ENCODE peak calls at places on chromosome 12, in five cellular contexts. One of them, this sample, is unnamed.

GRCh38 chr12:91113621-91114020 is 2.3 kb upstream of the LUM start:
- DNase-seq in stimulated activated CD4-positive, alpha-beta T cell treated with anti-CD3 and anti-CD28 coated beads, Interleukin-2, amount 100 ng/mL, for 24 hours: no peak
- DNase-seq in C1 segment of cervical spinal cord: no peak
- DNase-seq in activated B cell treated with CpG ODN at 0.5 μM for 24 hours: no peak
- DNase-seq in activated CD4-positive, alpha-beta memory T cell treated with anti-CD3 and anti-CD28 coated beads for 36 hours: no peak
- DNase-seq in this sample: no peak

GRCh38 chr12:49811136-49811535 is 17.1 kb downstream of the NCKAP5L start:
- DNase-seq in stimulated activated CD4-positive, alpha-beta T cell treated with anti-CD3 and anti-CD28 coated beads, Interleukin-2, amount 100 ng/mL, for 24 hours: no peak
- DNase-seq in C1 segment of cervical spinal cord: no peak
- DNase-seq in activated B cell treated with CpG ODN at 0.5 μM for 24 hours: no peak
- DNase-seq in activated CD4-positive, alpha-beta memory T cell treated with anti-CD3 and anti-CD28 coated beads for 36 hours: no peak
- DNase-seq in this sample: no peak

GRCh38 chr12:27198036-27198435 is 46.0 kb upstream of the STK38L start:
- DNase-seq in stimulated activated CD4-positive, alpha-beta T cell treated with anti-CD3 and anti-CD28 coated beads, Interleukin-2, amount 100 ng/mL, for 24 hours: no peak
- DNase-seq in C1 segment of cervical spinal cord: peak; percentile 67
- DNase-seq in activated B cell treated with CpG ODN at 0.5 μM for 24 hours: no peak
- DNase-seq in activated CD4-positive, alpha-beta memory T cell treated with anti-CD3 and anti-CD28 coated beads for 36 hours: no peak
- DNase-seq in this sample: no peak

GRCh38 chr12:62299617-62300016 is 39.4 kb downstream of the USP15 start:
- DNase-seq in stimulated activated CD4-positive, alpha-beta T cell treated with anti-CD3 and anti-CD28 coated beads, Interleukin-2, amount 100 ng/mL, for 24 hours: no peak
- DNase-seq in C1 segment of cervical spinal cord: no peak
- DNase-seq in activated B cell treated with CpG ODN at 0.5 μM for 24 hours: no peak
- DNase-seq in activated CD4-positive, alpha-beta memory T cell treated with anti-CD3 and anti-CD28 coated beads for 36 hours: no peak
- DNase-seq in this sample: no peak

GRCh38 chr12:45281994-45282393 is 66.1 kb downstream of the ANO6 start:
- DNase-seq in stimulated activated CD4-positive, alpha-beta T cell treated with anti-CD3 and anti-CD28 coated beads, Interleukin-2, amount 100 ng/mL, for 24 hours: no peak
- DNase-seq in C1 segment of cervical spinal cord: no peak
- DNase-seq in activated B cell treated with CpG ODN at 0.5 μM for 24 hours: no peak
- DNase-seq in activated CD4-positive, alpha-beta memory T cell treated with anti-CD3 and anti-CD28 coated beads for 36 hours: no peak
- DNase-seq in this sample: no peak

GRCh38 chr12:110338754-110339153 is 57.7 kb downstream of the ATP2A2 start:
- DNase-seq in stimulated activated CD4-positive, alpha-beta T cell treated with anti-CD3 and anti-CD28 coated beads, Interleukin-2, amount 100 ng/mL, for 24 hours: no peak
- DNase-seq in C1 segment of cervical spinal cord: no peak
- DNase-seq in activated B cell treated with CpG ODN at 0.5 μM for 24 hours: no peak
- DNase-seq in activated CD4-positive, alpha-beta memory T cell treated with anti-CD3 and anti-CD28 coated beads for 36 hours: no peak
- DNase-seq in this sample: no peak

GRCh38 chr12:26121841-26122680 is 2.8 kb downstream of the BHLHE41 start:
- DNase-seq in stimulated activated CD4-positive, alpha-beta T cell treated with anti-CD3 and anti-CD28 coated beads, Interleukin-2, amount 100 ng/mL, for 24 hours: no peak
- DNase-seq in C1 segment of cervical spinal cord: peak; percentile 24
- DNase-seq in activated B cell treated with CpG ODN at 0.5 μM for 24 hours: peak; percentile 63
- DNase-seq in activated CD4-positive, alpha-beta memory T cell treated with anti-CD3 and anti-CD28 coated beads for 36 hours: peak; percentile 36
- DNase-seq in this sample: no peak

GRCh38 chr12:89448526-89448925 is 76.1 kb downstream of the GALNT4 start:
- DNase-seq in stimulated activated CD4-positive, alpha-beta T cell treated with anti-CD3 and anti-CD28 coated beads, Interleukin-2, amount 100 ng/mL, for 24 hours: no peak
- DNase-seq in C1 segment of cervical spinal cord: no peak
- DNase-seq in activated B cell treated with CpG ODN at 0.5 μM for 24 hours: no peak
- DNase-seq in activated CD4-positive, alpha-beta memory T cell treated with anti-CD3 and anti-CD28 coated beads for 36 hours: no peak
- DNase-seq in this sample: no peak

GRCh38 chr12:63922446-63922845 is 77.9 kb downstream of the SRGAP1 start:
- DNase-seq in stimulated activated CD4-positive, alpha-beta T cell treated with anti-CD3 and anti-CD28 coated beads, Interleukin-2, amount 100 ng/mL, for 24 hours: no peak
- DNase-seq in C1 segment of cervical spinal cord: no peak
- DNase-seq in activated B cell treated with CpG ODN at 0.5 μM for 24 hours: no peak
- DNase-seq in activated CD4-positive, alpha-beta memory T cell treated with anti-CD3 and anti-CD28 coated beads for 36 hours: no peak
- DNase-seq in this sample: no peak

GRCh38 chr12:26298785-26299621 is 103.6 kb downstream of the SSPN start:
- DNase-seq in stimulated activated CD4-positive, alpha-beta T cell treated with anti-CD3 and anti-CD28 coated beads, Interleukin-2, amount 100 ng/mL, for 24 hours: no peak
- DNase-seq in C1 segment of cervical spinal cord: no peak
- DNase-seq in activated B cell treated with CpG ODN at 0.5 μM for 24 hours: no peak
- DNase-seq in activated CD4-positive, alpha-beta memory T cell treated with anti-CD3 and anti-CD28 coated beads for 36 hours: no peak
- DNase-seq in this sample: no peak

GRCh38 chr12:114938487-114939210 is 254.7 kb upstream of the TBX3 start:
- DNase-seq in stimulated activated CD4-positive, alpha-beta T cell treated with anti-CD3 and anti-CD28 coated beads, Interleukin-2, amount 100 ng/mL, for 24 hours: no peak
- DNase-seq in C1 segment of cervical spinal cord: peak; percentile 72
- DNase-seq in activated B cell treated with CpG ODN at 0.5 μM for 24 hours: no peak
- DNase-seq in activated CD4-positive, alpha-beta memory T cell treated with anti-CD3 and anti-CD28 coated beads for 36 hours: no peak
- DNase-seq in this sample: peak; percentile 60

GRCh38 chr12:12916135-12916956 is 25.0 kb downstream of the GPRC5A start:
- DNase-seq in stimulated activated CD4-positive, alpha-beta T cell treated with anti-CD3 and anti-CD28 coated beads, Interleukin-2, amount 100 ng/mL, for 24 hours: peak; percentile 87
- DNase-seq in C1 segment of cervical spinal cord: peak; percentile 79
- DNase-seq in activated B cell treated with CpG ODN at 0.5 μM for 24 hours: peak; percentile 73
- DNase-seq in activated CD4-positive, alpha-beta memory T cell treated with anti-CD3 and anti-CD28 coated beads for 36 hours: peak; percentile 91
- DNase-seq in this sample: peak; percentile 92

GRCh38 chr12:68387338-68387737 is 55.2 kb upstream of the MDM1 start:
- DNase-seq in stimulated activated CD4-positive, alpha-beta T cell treated with anti-CD3 and anti-CD28 coated beads, Interleukin-2, amount 100 ng/mL, for 24 hours: no peak
- DNase-seq in C1 segment of cervical spinal cord: no peak
- DNase-seq in activated B cell treated with CpG ODN at 0.5 μM for 24 hours: no peak
- DNase-seq in activated CD4-positive, alpha-beta memory T cell treated with anti-CD3 and anti-CD28 coated beads for 36 hours: no peak
- DNase-seq in this sample: no peak

GRCh38 chr12:22234561-22234960 is 99.9 kb downstream of the ST8SIA1 start:
- DNase-seq in stimulated activated CD4-positive, alpha-beta T cell treated with anti-CD3 and anti-CD28 coated beads, Interleukin-2, amount 100 ng/mL, for 24 hours: no peak
- DNase-seq in C1 segment of cervical spinal cord: no peak
- DNase-seq in activated B cell treated with CpG ODN at 0.5 μM for 24 hours: no peak
- DNase-seq in activated CD4-positive, alpha-beta memory T cell treated with anti-CD3 and anti-CD28 coated beads for 36 hours: no peak
- DNase-seq in this sample: no peak

GRCh38 chr12:126874427-126875026 is 1392.4 kb upstream of the TMEM132C start:
- DNase-seq in stimulated activated CD4-positive, alpha-beta T cell treated with anti-CD3 and anti-CD28 coated beads, Interleukin-2, amount 100 ng/mL, for 24 hours: peak; percentile 63
- DNase-seq in C1 segment of cervical spinal cord: peak; percentile 20
- DNase-seq in activated B cell treated with CpG ODN at 0.5 μM for 24 hours: peak; percentile 41
- DNase-seq in activated CD4-positive, alpha-beta memory T cell treated with anti-CD3 and anti-CD28 coated beads for 36 hours: peak; percentile 71
- DNase-seq in this sample: peak; percentile 83

GRCh38 chr12:120229583-120230325 is 28.8 kb upstream of the RPLP0 start:
- DNase-seq in stimulated activated CD4-positive, alpha-beta T cell treated with anti-CD3 and anti-CD28 coated beads, Interleukin-2, amount 100 ng/mL, for 24 hours: no peak
- DNase-seq in C1 segment of cervical spinal cord: no peak
- DNase-seq in activated B cell treated with CpG ODN at 0.5 μM for 24 hours: no peak
- DNase-seq in activated CD4-positive, alpha-beta memory T cell treated with anti-CD3 and anti-CD28 coated beads for 36 hours: no peak
- DNase-seq in this sample: no peak

GRCh38 chr12:71014180-71014785 is 93.7 kb upstream of the PTPRR start:
- DNase-seq in stimulated activated CD4-positive, alpha-beta T cell treated with anti-CD3 and anti-CD28 coated beads, Interleukin-2, amount 100 ng/mL, for 24 hours: no peak
- DNase-seq in C1 segment of cervical spinal cord: no peak
- DNase-seq in activated B cell treated with CpG ODN at 0.5 μM for 24 hours: no peak
- DNase-seq in activated CD4-positive, alpha-beta memory T cell treated with anti-CD3 and anti-CD28 coated beads for 36 hours: no peak
- DNase-seq in this sample: peak; percentile 7

GRCh38 chr12:111942557-111942956 is 70.4 kb downstream of the TMEM116 start:
- DNase-seq in stimulated activated CD4-positive, alpha-beta T cell treated with anti-CD3 and anti-CD28 coated beads, Interleukin-2, amount 100 ng/mL, for 24 hours: no peak
- DNase-seq in C1 segment of cervical spinal cord: no peak
- DNase-seq in activated B cell treated with CpG ODN at 0.5 μM for 24 hours: no peak
- DNase-seq in activated CD4-positive, alpha-beta memory T cell treated with anti-CD3 and anti-CD28 coated beads for 36 hours: no peak
- DNase-seq in this sample: no peak

GRCh38 chr12:51911788-51912711 is 4.7 kb downstream of the ACVRL1 start:
- DNase-seq in stimulated activated CD4-positive, alpha-beta T cell treated with anti-CD3 and anti-CD28 coated beads, Interleukin-2, amount 100 ng/mL, for 24 hours: no peak
- DNase-seq in C1 segment of cervical spinal cord: no peak
- DNase-seq in activated B cell treated with CpG ODN at 0.5 μM for 24 hours: no peak
- DNase-seq in activated CD4-positive, alpha-beta memory T cell treated with anti-CD3 and anti-CD28 coated beads for 36 hours: no peak
- DNase-seq in this sample: no peak

GRCh38 chr12:82651489-82651888 is 35.2 kb upstream of the TMTC2 start:
- DNase-seq in stimulated activated CD4-positive, alpha-beta T cell treated with anti-CD3 and anti-CD28 coated beads, Interleukin-2, amount 100 ng/mL, for 24 hours: no peak
- DNase-seq in C1 segment of cervical spinal cord: no peak
- DNase-seq in activated B cell treated with CpG ODN at 0.5 μM for 24 hours: no peak
- DNase-seq in activated CD4-positive, alpha-beta memory T cell treated with anti-CD3 and anti-CD28 coated beads for 36 hours: no peak
- DNase-seq in this sample: peak; percentile 29

GRCh38 chr12:67728296-67728666 is 79.7 kb downstream of the DYRK2 start:
- DNase-seq in stimulated activated CD4-positive, alpha-beta T cell treated with anti-CD3 and anti-CD28 coated beads, Interleukin-2, amount 100 ng/mL, for 24 hours: no peak
- DNase-seq in C1 segment of cervical spinal cord: no peak
- DNase-seq in activated B cell treated with CpG ODN at 0.5 μM for 24 hours: no peak
- DNase-seq in activated CD4-positive, alpha-beta memory T cell treated with anti-CD3 and anti-CD28 coated beads for 36 hours: no peak
- DNase-seq in this sample: no peak

GRCh38 chr12:111819191-111820158 is 22.6 kb upstream of the MAPKAPK5 start:
- DNase-seq in stimulated activated CD4-positive, alpha-beta T cell treated with anti-CD3 and anti-CD28 coated beads, Interleukin-2, amount 100 ng/mL, for 24 hours: no peak
- DNase-seq in C1 segment of cervical spinal cord: no peak
- DNase-seq in activated B cell treated with CpG ODN at 0.5 μM for 24 hours: no peak
- DNase-seq in activated CD4-positive, alpha-beta memory T cell treated with anti-CD3 and anti-CD28 coated beads for 36 hours: no peak
- DNase-seq in this sample: no peak

GRCh38 chr12:81231574-81232368 is 153.9 kb downstream of the ACSS3 start:
- DNase-seq in stimulated activated CD4-positive, alpha-beta T cell treated with anti-CD3 and anti-CD28 coated beads, Interleukin-2, amount 100 ng/mL, for 24 hours: no peak
- DNase-seq in C1 segment of cervical spinal cord: no peak
- DNase-seq in activated B cell treated with CpG ODN at 0.5 μM for 24 hours: no peak
- DNase-seq in activated CD4-positive, alpha-beta memory T cell treated with anti-CD3 and anti-CD28 coated beads for 36 hours: no peak
- DNase-seq in this sample: no peak

GRCh38 chr12:67545298-67545697 is 103.2 kb upstream of the DYRK2 start:
- DNase-seq in stimulated activated CD4-positive, alpha-beta T cell treated with anti-CD3 and anti-CD28 coated beads, Interleukin-2, amount 100 ng/mL, for 24 hours: no peak
- DNase-seq in C1 segment of cervical spinal cord: no peak
- DNase-seq in activated B cell treated with CpG ODN at 0.5 μM for 24 hours: no peak
- DNase-seq in activated CD4-positive, alpha-beta memory T cell treated with anti-CD3 and anti-CD28 coated beads for 36 hours: no peak
- DNase-seq in this sample: no peak